ENCODE peak calls at places on chromosomes 13 and 19, in seven cellular contexts. One of them, this sample, is unnamed.

GRCh38 chr13:100298116-100298681 is 209.3 kb downstream of the PCCA start:
- DNase-seq in GM12878: no peak
- DNase-seq in K562: no peak
- DNase-seq in SK-N-SH: no peak
- DNase-seq in GM12891: no peak
- DNase-seq in HepG2: no peak
- DNase-seq in H1: no peak
- DNase-seq in this sample: no peak

GRCh38 chr13:19836472-19836871 is 27.0 kb downstream of the ZMYM5 start:
- DNase-seq in GM12878: no peak
- DNase-seq in K562: no peak
- DNase-seq in SK-N-SH: no peak
- DNase-seq in GM12891: no peak
- DNase-seq in HepG2: no peak
- DNase-seq in H1: no peak
- DNase-seq in this sample: no peak

GRCh38 chr19:4575267-4575793 is 15.8 kb upstream of the SEMA6B start:
- DNase-seq in GM12878: no peak
- DNase-seq in K562: peak
- DNase-seq in SK-N-SH: peak
- DNase-seq in GM12891: no peak
- DNase-seq in HepG2: peak
- DNase-seq in H1: peak
- DNase-seq in this sample: no peak

GRCh38 chr13:55307909-55308308 is 1832.8 kb upstream of the PRR20A start:
- DNase-seq in GM12878: no peak
- DNase-seq in K562: no peak
- DNase-seq in SK-N-SH: no peak
- DNase-seq in GM12891: no peak
- DNase-seq in HepG2: no peak
- DNase-seq in H1: no peak
- DNase-seq in this sample: no peak

GRCh38 chr19:8041553-8041952 is 11.0 kb upstream of the CCL25 start:
- DNase-seq in GM12878: no peak
- DNase-seq in K562: no peak
- DNase-seq in SK-N-SH: no peak
- DNase-seq in GM12891: no peak
- DNase-seq in HepG2: no peak
- DNase-seq in H1: no peak
- DNase-seq in this sample: no peak

GRCh38 chr19:41906271-41906670 is 22.0 kb downstream of the ERFL start:
- DNase-seq in GM12878: no peak
- DNase-seq in K562: no peak
- DNase-seq in SK-N-SH: peak
- DNase-seq in GM12891: no peak
- DNase-seq in HepG2: no peak
- DNase-seq in H1: no peak
- DNase-seq in this sample: no peak

GRCh38 chr19:35462476-35462953 is 14.5 kb downstream of the FFAR2 start:
- DNase-seq in GM12878: peak
- DNase-seq in K562: no peak
- DNase-seq in SK-N-SH: no peak
- DNase-seq in GM12891: peak
- DNase-seq in HepG2: no peak
- DNase-seq in H1: no peak
- DNase-seq in this sample: no peak

GRCh38 chr13:37127706-37128241 is 22.3 kb upstream of the CSNK1A1L start:
- DNase-seq in GM12878: no peak
- DNase-seq in K562: no peak
- DNase-seq in SK-N-SH: no peak
- DNase-seq in GM12891: no peak
- DNase-seq in HepG2: no peak
- DNase-seq in H1: no peak
- DNase-seq in this sample: no peak

GRCh38 chr13:100534911-100535310 is 53.7 kb downstream of the GGACT start:
- DNase-seq in GM12878: no peak
- DNase-seq in K562: no peak
- DNase-seq in SK-N-SH: no peak
- DNase-seq in GM12891: no peak
- DNase-seq in HepG2: no peak
- DNase-seq in H1: no peak
- DNase-seq in this sample: no peak

GRCh38 chr13:78784017-78784745 is 125.2 kb upstream of the OBI1 start:
- DNase-seq in GM12878: no peak
- DNase-seq in K562: no peak
- DNase-seq in SK-N-SH: no peak
- DNase-seq in GM12891: no peak
- DNase-seq in HepG2: no peak
- DNase-seq in H1: no peak
- DNase-seq in this sample: no peak

GRCh38 chr19:926595-927043 is 784 bp downstream of the ARID3A start:
- DNase-seq in GM12878: no peak
- DNase-seq in K562: peak
- DNase-seq in SK-N-SH: no peak
- DNase-seq in GM12891: no peak
- DNase-seq in HepG2: no peak
- DNase-seq in H1: no peak
- DNase-seq in this sample: peak

GRCh38 chr19:18726417-18726767 is 42.9 kb downstream of the CRTC1 start:
- DNase-seq in GM12878: no peak
- DNase-seq in K562: no peak
- DNase-seq in SK-N-SH: no peak
- DNase-seq in GM12891: no peak
- DNase-seq in HepG2: no peak
- DNase-seq in H1: no peak
- DNase-seq in this sample: no peak

DNA sequence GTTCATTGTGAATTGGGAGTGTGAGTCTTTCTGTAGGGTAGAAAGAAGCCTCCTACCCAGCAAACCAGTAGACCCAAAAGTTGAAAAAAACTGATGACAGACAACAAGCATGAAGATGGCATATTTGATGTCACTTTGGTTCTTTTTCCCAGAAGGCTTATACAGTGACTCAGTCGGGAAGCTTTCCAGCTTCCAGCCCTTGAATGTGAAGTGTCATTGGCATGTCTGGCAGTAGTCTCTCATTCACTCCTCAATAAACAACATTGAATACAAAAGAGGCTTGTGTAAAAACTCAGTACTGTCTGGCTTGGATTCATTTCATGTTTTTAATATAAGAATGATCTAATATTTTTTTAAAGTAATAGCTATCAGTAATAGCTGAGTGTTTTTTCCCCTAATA is 68.7 kb downstream of the IPO5 start:
- DNase-seq in GM12878: no peak
- DNase-seq in K562: no peak
- DNase-seq in SK-N-SH: no peak
- DNase-seq in GM12891: no peak
- DNase-seq in HepG2: peak
- DNase-seq in H1: no peak
- DNase-seq in this sample: no peak
- TF ChIP-seq TAF1 in GM12878: no peak
- TF ChIP-seq TAF1 in K562: no peak
- TF ChIP-seq TAF1 in SK-N-SH: no peak
- TF ChIP-seq TAF1 in GM12891: no peak
- TF ChIP-seq TAF1 in HepG2: no peak
- TF ChIP-seq TAF1 in H1: no peak
- TF ChIP-seq TAF1 in this sample: no peak

DNA sequence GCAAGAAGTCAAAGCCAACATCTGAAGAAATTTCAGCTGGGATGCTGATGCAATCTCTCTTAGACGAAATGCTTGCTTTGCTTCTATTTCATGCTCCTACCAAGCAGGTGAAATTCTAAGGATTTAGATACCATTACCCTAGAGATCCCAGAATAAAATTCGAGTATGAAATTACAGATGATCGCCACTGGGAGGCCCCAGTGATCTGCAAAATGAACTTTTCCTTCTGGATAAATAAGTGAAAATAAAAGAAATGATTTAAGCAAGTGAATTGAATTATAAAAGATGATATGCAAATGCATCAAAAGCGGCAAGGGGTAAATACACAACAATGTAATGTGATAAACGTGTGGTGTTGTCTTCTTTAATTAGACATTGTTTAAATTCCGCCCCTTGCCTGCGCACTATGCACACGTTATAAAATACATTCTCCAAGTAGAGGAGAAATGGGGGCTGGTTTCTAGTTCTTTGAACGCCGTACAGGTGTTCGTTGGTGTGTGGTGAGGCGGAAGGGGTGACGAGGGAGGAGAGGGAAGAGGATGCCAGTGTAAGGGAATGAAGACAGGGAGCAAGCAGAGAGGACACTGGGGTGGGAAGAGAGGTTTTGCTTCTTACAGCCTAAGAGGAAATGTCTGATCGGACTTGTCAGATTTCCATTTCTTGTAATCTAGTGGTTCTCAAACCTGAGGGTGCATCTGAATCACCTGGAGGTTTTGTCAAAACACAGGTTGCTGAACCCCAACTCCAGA is 58.0 kb downstream of the ERCC5 start:
- DNase-seq in GM12878: no peak
- DNase-seq in K562: peak
- DNase-seq in SK-N-SH: peak
- DNase-seq in GM12891: no peak
- DNase-seq in HepG2: no peak
- DNase-seq in H1: no peak
- DNase-seq in this sample: no peak
- TF ChIP-seq TAF1 in GM12878: no peak
- TF ChIP-seq TAF1 in K562: no peak
- TF ChIP-seq TAF1 in SK-N-SH: no peak
- TF ChIP-seq TAF1 in GM12891: no peak
- TF ChIP-seq TAF1 in HepG2: no peak
- TF ChIP-seq TAF1 in H1: no peak
- TF ChIP-seq TAF1 in this sample: no peak

DNA sequence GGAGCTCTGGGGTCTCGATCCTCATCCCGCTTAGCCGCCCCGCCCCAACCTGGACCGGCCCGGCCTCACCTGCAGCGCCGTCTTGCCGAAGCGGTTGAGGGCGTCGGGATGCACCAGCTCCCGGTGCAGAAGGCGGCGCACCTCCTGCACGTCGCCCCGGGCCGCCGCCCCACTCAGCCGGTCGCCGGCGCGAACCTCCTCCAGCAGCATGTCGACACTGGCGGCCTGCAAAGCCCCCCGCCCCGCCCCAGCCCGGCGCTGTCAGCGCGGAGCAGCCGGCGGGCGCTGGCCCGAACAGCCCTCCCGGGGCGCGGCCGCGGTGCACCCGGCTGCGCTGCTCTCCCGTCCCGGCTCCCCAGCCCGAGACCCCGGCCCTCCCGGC is 344 bp downstream of the CDKN2D start:
- DNase-seq in GM12878: no peak
- DNase-seq in K562: no peak
- DNase-seq in SK-N-SH: no peak
- DNase-seq in GM12891: no peak
- DNase-seq in HepG2: no peak
- DNase-seq in H1: no peak
- DNase-seq in this sample: no peak
- TF ChIP-seq TAF1 in GM12878: no peak
- TF ChIP-seq TAF1 in K562: no peak
- TF ChIP-seq TAF1 in SK-N-SH: no peak
- TF ChIP-seq TAF1 in GM12891: no peak
- TF ChIP-seq TAF1 in HepG2: no peak
- TF ChIP-seq TAF1 in H1: no peak
- TF ChIP-seq TAF1 in this sample: no peak

GRCh38 chr19:6103217-6103644 is 7.1 kb downstream of the RFX2 start:
- DNase-seq in GM12878: no peak
- DNase-seq in K562: no peak
- DNase-seq in SK-N-SH: no peak
- DNase-seq in GM12891: no peak
- DNase-seq in HepG2: no peak
- DNase-seq in H1: no peak
- DNase-seq in this sample: no peak
- TF ChIP-seq TAF1 in GM12878: no peak
- TF ChIP-seq TAF1 in K562: no peak
- TF ChIP-seq TAF1 in SK-N-SH: no peak
- TF ChIP-seq TAF1 in GM12891: no peak
- TF ChIP-seq TAF1 in HepG2: no peak
- TF ChIP-seq TAF1 in H1: no peak
- TF ChIP-seq TAF1 in this sample: no peak

GRCh38 chr19:50455992-50456391 is 20.3 kb upstream of the EMC10 start:
- DNase-seq in GM12878: no peak
- DNase-seq in K562: no peak
- DNase-seq in SK-N-SH: no peak
- DNase-seq in GM12891: no peak
- DNase-seq in HepG2: no peak
- DNase-seq in H1: no peak
- DNase-seq in this sample: no peak
- TF ChIP-seq TAF1 in GM12878: no peak
- TF ChIP-seq TAF1 in K562: no peak
- TF ChIP-seq TAF1 in SK-N-SH: no peak
- TF ChIP-seq TAF1 in GM12891: no peak
- TF ChIP-seq TAF1 in HepG2: no peak
- TF ChIP-seq TAF1 in H1: no peak
- TF ChIP-seq TAF1 in this sample: no peak

DNA sequence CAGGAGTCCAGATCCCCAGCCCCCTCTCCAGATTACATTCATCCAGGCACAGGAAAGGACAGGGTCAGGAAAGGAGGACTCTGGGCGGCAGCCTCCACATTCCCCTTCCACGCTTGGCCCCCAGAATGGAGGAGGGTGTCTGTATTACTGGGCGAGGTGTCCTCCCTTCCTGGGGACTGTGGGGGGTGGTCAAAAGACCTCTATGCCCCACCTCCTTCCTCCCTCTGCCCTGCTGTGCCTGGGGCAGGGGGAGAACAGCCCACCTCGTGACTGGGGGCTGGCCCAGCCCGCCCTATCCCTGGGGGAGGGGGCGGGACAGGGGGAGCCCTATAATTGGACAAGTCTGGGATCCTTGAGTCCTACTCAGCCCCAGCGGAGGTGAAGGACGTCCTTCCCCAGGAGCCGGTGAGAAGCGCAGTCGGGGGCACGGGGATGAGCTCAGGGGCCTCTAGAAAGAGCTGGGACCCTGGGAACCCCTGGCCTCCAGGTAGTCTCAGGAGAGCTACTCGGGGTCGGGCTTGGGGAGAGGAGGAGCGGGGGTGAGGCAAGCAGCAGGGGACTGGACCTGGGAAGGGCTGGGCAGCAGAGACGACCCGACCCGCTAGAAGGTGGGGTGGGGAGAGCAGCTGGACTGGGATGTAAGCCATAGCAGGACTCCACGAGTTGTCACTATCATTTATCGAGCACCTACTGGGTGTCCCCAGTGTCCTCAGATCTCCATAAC is at the start of gene APOE:
- DNase-seq in GM12878: no peak
- DNase-seq in K562: peak
- DNase-seq in SK-N-SH: peak
- DNase-seq in GM12891: no peak
- DNase-seq in HepG2: peak
- DNase-seq in H1: peak
- DNase-seq in this sample: no peak
- TF ChIP-seq TAF1 in GM12878: no peak
- TF ChIP-seq TAF1 in K562: no peak
- TF ChIP-seq TAF1 in SK-N-SH: no peak
- TF ChIP-seq TAF1 in GM12891: no peak
- TF ChIP-seq TAF1 in HepG2: peak
- TF ChIP-seq TAF1 in H1: peak
- TF ChIP-seq TAF1 in this sample: no peak